ENCODE peak calls at places on chromosome 14, in six cellular contexts. X is HFF-Myc, Z is tibial artery, J is stromal cell of bone marrow, H is substantia nigra, S is LoVo. B is an unnamed sample.
A peak's percentile ranks its signal among the peaks of the same experiment; 100 is the strongest.

GRCh38 chr14:36647827-36648753 is 13.6 kb upstream of the PAX9 start:
- DNase-seq in X (no peak), Z (no peak), J (no peak), H (no peak), S (peak; percentile 35), B (no peak)

GRCh38 chr14:68891851-68892660 is 87.0 kb downstream of the ACTN1 start:
- DNase-seq in X (no peak), Z (no peak), J (peak; percentile 19), H (no peak), S (no peak), B (no peak)

GRCh38 chr14:23294734-23295561 is 7.7 kb downstream of the PPP1R3E start:
- DNase-seq in X (no peak), Z (no peak), J (peak; percentile 38), H (peak; percentile 28), S (peak; percentile 59), B (no peak)

GRCh38 chr14:65352964-65353530 is 59.5 kb upstream of the FUT8 start:
- DNase-seq in X (no peak), Z (no peak), J (no peak), H (no peak), S (peak; percentile 73), B (no peak)

GRCh38 chr14:46198676-46199075 is 452.9 kb downstream of the RPL10L start:
- DNase-seq in X (no peak), Z (no peak), J (no peak), H (no peak), S (no peak), B (no peak)

GRCh38 chr14:106564058-106564643 is 1037.8 kb downstream of the TMEM121 start:
- DNase-seq in X (no peak), Z (no peak), J (no peak), H (no peak), S (peak; percentile 29), B (no peak)

GRCh38 chr14:96904201-96904600 is 107.0 kb downstream of the VRK1 start:
- DNase-seq in X (no peak), Z (no peak), J (no peak), H (no peak), S (no peak), B (no peak)

GRCh38 chr14:38171197-38171596 is 36.5 kb upstream of the SSTR1 start:
- DNase-seq in X (peak; percentile 31), Z (no peak), J (no peak), H (no peak), S (no peak), B (no peak)

GRCh38 chr14:55448146-55448614 is 7.8 kb upstream of the TBPL2 start:
- DNase-seq in X (peak; percentile 67), Z (no peak), J (peak; percentile 97), H (no peak), S (peak; percentile 97), B (no peak)

GRCh38 chr14:68192935-68193334 is 373.4 kb downstream of the RAD51B start:
- DNase-seq in X (no peak), Z (no peak), J (no peak), H (no peak), S (no peak), B (no peak)

GRCh38 chr14:51472881-51473280 is 178.8 kb upstream of the FRMD6 start:
- DNase-seq in X (peak; percentile 63), Z (no peak), J (no peak), H (no peak), S (no peak), B (no peak)

GRCh38 chr14:100540141-100540925 is 46.9 kb downstream of the BEGAIN start:
- DNase-seq in X (no peak), Z (no peak), J (no peak), H (no peak), S (no peak), B (no peak)

GRCh38 chr14:77037886-77038511 is 9.5 kb upstream of the IRF2BPL start:
- DNase-seq in X (no peak), Z (peak; percentile 34), J (no peak), H (no peak), S (no peak), B (no peak)

GRCh38 chr14:79483989-79484388 is 727.3 kb downstream of the DIO2 start:
- DNase-seq in X (no peak), Z (no peak), J (no peak), H (no peak), S (no peak), B (no peak)

GRCh38 chr14:104230119-104230885 is 91.9 kb downstream of the KIF26A start:
- DNase-seq in X (no peak), Z (no peak), J (no peak), H (no peak), S (no peak), B (no peak)

GRCh38 chr14:46574236-46574970 is 77.2 kb downstream of the RPL10L start:
- DNase-seq in X (no peak), Z (no peak), J (no peak), H (no peak), S (no peak), B (no peak)

GRCh38 chr14:67522270-67522669 is 10.8 kb upstream of the PLEKHH1 start:
- DNase-seq in X (no peak), Z (no peak), J (no peak), H (no peak), S (no peak), B (no peak)

GRCh38 chr14:21993070-21993469 is 319.5 kb upstream of the OR4E1 start:
- DNase-seq in X (no peak), Z (no peak), J (no peak), H (no peak), S (no peak), B (no peak)

GRCh38 chr14:99188721-99189120 is 83.3 kb downstream of the BCL11B start:
- DNase-seq in X (no peak), Z (no peak), J (no peak), H (no peak), S (no peak), B (no peak)

GRCh38 chr14:103129301-103130016 is 6.2 kb downstream of the TNFAIP2 start:
- DNase-seq in X (no peak), Z (no peak), J (no peak), H (no peak), S (no peak), B (no peak)